ENCODE peak calls at places on chromosome 3, in six cellular contexts. G, T, H, C, J and Z are unnamed samples.

GRCh38 chr3:82329300-82329699 is 567.9 kb upstream of the GBE1 start:
- DNase-seq in T (no peak), J (peak), C (no peak), G (no peak), H (no peak), Z (no peak)

GRCh38 chr3:161274691-161275298 is 53.7 kb downstream of the NMD3 start:
- DNase-seq in H (peak), T (no peak), C (no peak), G (no peak), J (peak), Z (no peak)

GRCh38 chr3:70854108-70854507 is 541.7 kb upstream of the MDFIC2 start:
- DNase-seq in C (no peak), G (no peak), H (no peak), T (no peak), J (peak), Z (no peak)

GRCh38 chr3:120417272-120417911 is 33.4 kb downstream of the FSTL1 start:
- DNase-seq in C (peak), J (peak), T (peak), G (peak), H (peak), Z (peak)

GRCh38 chr3:71341721-71342120 is 241.8 kb downstream of the FOXP1 start:
- DNase-seq in H (peak), C (no peak), J (peak), T (no peak), G (no peak), Z (peak)

GRCh38 chr3:195854628-195855300 is 43.0 kb upstream of the MUC4 start:
- DNase-seq in G (no peak), J (no peak), C (no peak), T (no peak), H (no peak), Z (no peak)

GRCh38 chr3:31841515-31841914 is 139.5 kb downstream of the OSBPL10 start:
- DNase-seq in C (no peak), J (no peak), T (no peak), G (no peak), H (no peak), Z (no peak)

GRCh38 chr3:30668051-30668609 is 61.7 kb downstream of the TGFBR2 start:
- DNase-seq in T (no peak), J (no peak), G (no peak), H (no peak), C (no peak), Z (no peak)

GRCh38 chr3:139427283-139428060 is 38.0 kb upstream of the COPB2 start:
- DNase-seq in H (peak), C (no peak), G (no peak), J (peak), T (peak), Z (peak)

GRCh38 chr3:168040624-168041208 is 55.0 kb downstream of the GOLIM4 start:
- DNase-seq in H (peak), T (peak), J (peak), C (no peak), G (no peak), Z (no peak)

GRCh38 chr3:184332370-184333090 is 4.9 kb upstream of the FAM131A start:
- DNase-seq in T (no peak), J (peak), G (peak), C (peak), H (peak), Z (peak)

GRCh38 chr3:25957026-25957425 is 167.1 kb downstream of the OXSM start:
- DNase-seq in J (no peak), H (no peak), C (no peak), G (no peak), T (no peak), Z (no peak)

GRCh38 chr3:97952280-97952679 is 20.0 kb downstream of the RIOX2 start:
- DNase-seq in C (no peak), G (no peak), T (no peak), J (peak), H (peak), Z (no peak)